ENCODE peak calls at places on chromosomes 16 and 17, in six cellular contexts. B is thyroid gland; M is body of pancreas; E is neural progenitor cell; K is PC-3; U is CD8-positive, alpha-beta T cell. R is an unnamed sample.

GRCh38 chr16:56734429-56734828 is 4.5 kb downstream of the NUP93 start:
- DNase-seq in B (no peak), M (no peak), E (no peak), K (no peak), U (no peak), R (no peak)

GRCh38 chr17:61235821-61236197 is 163.8 kb upstream of the TBX2 start:
- DNase-seq in B (peak), M (no peak), E (peak), K (no peak), U (no peak), R (peak)

GRCh38 chr17:81927653-81928496 is at the start of gene MAFG:
- DNase-seq in B (peak), M (peak), E (peak), K (peak), U (peak), R (peak)

GRCh38 chr17:9928601-9929341 is 23.7 kb upstream of the RCVRN start:
- DNase-seq in B (no peak), M (no peak), E (peak), K (peak), U (no peak), R (no peak)

GRCh38 chr17:79294459-79295071 is 219.9 kb downstream of the ENGASE start:
- DNase-seq in B (peak), M (peak), E (peak), K (peak), U (peak), R (no peak)

GRCh38 chr16:58035356-58036170 is 10.0 kb downstream of the MMP15 start:
- DNase-seq in B (peak), M (no peak), E (no peak), K (no peak), U (no peak), R (no peak)

GRCh38 chr16:69590590-69590989 is 24.8 kb downstream of the NFAT5 start:
- DNase-seq in B (no peak), M (no peak), E (no peak), K (no peak), U (no peak), R (no peak)

GRCh38 chr17:78661092-78661770 is 84.0 kb upstream of the DNAH17 start:
- DNase-seq in B (peak), M (no peak), E (no peak), K (peak), U (no peak), R (no peak)

GRCh38 chr17:39673335-39674081 is 5.3 kb downstream of the PNMT start:
- DNase-seq in B (no peak), M (no peak), E (no peak), K (no peak), U (no peak), R (no peak)

GRCh38 chr17:2602597-2603017 is 9.2 kb downstream of the PAFAH1B1 start:
- DNase-seq in B (no peak), M (no peak), E (no peak), K (peak), U (no peak), R (no peak)

GRCh38 chr17:82371333-82372062 is at the start of gene UTS2R:
- DNase-seq in B (no peak), M (no peak), E (peak), K (no peak), U (no peak), R (no peak)

GRCh38 chr17:8954339-8954738 is 11.2 kb downstream of the PIK3R5 start:
- DNase-seq in B (peak), M (peak), E (peak), K (no peak), U (peak), R (peak)

GRCh38 chr17:55451203-55451641 is 29.6 kb upstream of the MMD start:
- DNase-seq in B (no peak), M (no peak), E (no peak), K (peak), U (no peak), R (no peak)

GRCh38 chr16:47664653-47665325 is 203.7 kb downstream of the PHKB start:
- DNase-seq in B (no peak), M (peak), E (no peak), K (peak), U (no peak), R (no peak)

GRCh38 chr17:63740464-63741181 is 976 bp downstream of the STRADA start:
- DNase-seq in B (no peak), M (no peak), E (no peak), K (peak), U (no peak), R (no peak)

GRCh38 chr16:84463221-84463620 is 41.2 kb downstream of the MEAK7 start:
- DNase-seq in B (no peak), M (no peak), E (no peak), K (no peak), U (no peak), R (no peak)

GRCh38 chr16:29862383-29862883 is 593 bp downstream of the CDIPT start:
- DNase-seq in B (peak), M (no peak), E (peak), K (peak), U (no peak), R (peak)

GRCh38 chr16:22188595-22189442 is 17.3 kb upstream of the EEF2K start:
- DNase-seq in B (peak), M (peak), E (peak), K (peak), U (peak), R (peak)

GRCh38 chr17:34511265-34511664 is 68.1 kb upstream of the TMEM132E start:
- DNase-seq in B (no peak), M (no peak), E (no peak), K (no peak), U (no peak), R (no peak)

GRCh38 chr17:14200354-14200753 is 36.3 kb downstream of the CDRT15 start:
- DNase-seq in B (no peak), M (no peak), E (no peak), K (no peak), U (no peak), R (no peak)

GRCh38 chr17:47733047-47733413 is at the start of gene TBX21:
- DNase-seq in B (peak), M (peak), E (peak), K (no peak), U (peak), R (no peak)

GRCh38 chr16:19389246-19389645 is 28.4 kb upstream of the TMC5 start:
- DNase-seq in B (peak), M (peak), E (peak), K (peak), U (no peak), R (no peak)

GRCh38 chr16:86530251-86531192 is 20.2 kb downstream of the FOXF1 start:
- DNase-seq in B (no peak), M (no peak), E (no peak), K (no peak), U (no peak), R (peak)

GRCh38 chr17:491086-492014 is 138.7 kb upstream of the RPH3AL start:
- DNase-seq in B (peak), M (peak), E (peak), K (no peak), U (peak), R (no peak)

DNA sequence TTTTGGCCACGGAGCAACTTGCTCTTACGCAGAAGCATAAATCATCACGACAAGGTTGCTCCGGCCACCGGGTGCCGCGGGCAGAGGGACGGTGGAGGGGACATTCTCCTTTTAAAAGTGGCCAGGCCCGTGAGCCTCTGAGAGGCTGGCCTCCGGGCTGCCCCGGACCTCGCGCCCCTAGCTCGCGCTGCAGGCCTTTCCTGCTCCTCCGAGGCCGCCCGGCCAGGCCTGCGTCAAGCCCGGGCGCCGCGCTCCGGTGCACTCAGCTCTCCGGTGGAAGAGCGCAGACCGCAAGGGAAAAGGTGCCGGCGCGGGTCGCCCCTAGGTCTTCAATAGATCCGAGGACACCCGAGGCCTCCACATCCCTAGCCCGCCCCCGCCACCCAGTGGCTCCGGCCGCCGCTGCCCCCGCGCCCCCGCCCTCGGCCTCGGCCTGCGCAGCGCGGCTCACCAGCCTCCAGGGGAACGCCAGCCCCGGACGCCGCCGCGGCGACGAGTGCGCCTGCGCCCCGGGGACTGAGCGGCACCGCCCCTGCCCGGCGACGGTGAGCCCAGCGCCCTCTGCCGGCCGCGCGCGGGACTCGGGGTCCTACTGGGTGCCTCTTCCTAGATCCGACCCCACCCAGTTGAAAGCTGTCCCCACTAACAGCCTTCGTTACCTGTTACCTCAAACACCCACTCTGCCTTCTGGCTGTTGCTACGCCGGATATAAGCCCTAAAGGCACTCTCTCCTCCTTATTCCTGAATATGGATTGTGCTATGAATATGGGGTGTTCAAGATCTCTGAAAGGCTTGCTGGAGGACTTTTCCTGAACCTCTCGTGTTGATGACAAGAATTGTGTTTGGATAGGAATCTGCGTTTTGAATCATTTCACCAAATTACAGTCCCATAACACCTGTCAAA is at the start of gene LYRM9:
- DNase-seq in B (peak), M (peak), E (peak), K (peak), U (peak), R (peak)
- H3K27ac ChIP-seq in B (peak), M (peak), E (no peak), K (no peak), U (peak), R (peak)

GRCh38 chr16:81014672-81015071 is 7.7 kb downstream of the CENPN start:
- DNase-seq in B (no peak), M (no peak), E (no peak), K (no peak), U (no peak), R (no peak)
- H3K27ac ChIP-seq in B (no peak), M (no peak), E (no peak), K (no peak), U (no peak), R (no peak)

GRCh38 chr17:66787914-66788313 is 47.0 kb upstream of the CACNG5 start:
- DNase-seq in B (no peak), M (no peak), E (no peak), K (no peak), U (no peak), R (no peak)

GRCh38 chr17:66791337-66791736 is 43.6 kb upstream of the CACNG5 start:
- DNase-seq in B (peak), M (peak), E (no peak), K (no peak), U (no peak), R (peak)

GRCh38 chr17:66789093-66789492 is 45.8 kb upstream of the CACNG5 start:
- DNase-seq in B (no peak), M (no peak), E (no peak), K (no peak), U (no peak), R (no peak)

GRCh38 chr17:66790476-66791061 is 44.3 kb upstream of the CACNG5 start:
- DNase-seq in B (no peak), M (no peak), E (no peak), K (no peak), U (no peak), R (no peak)

DNA sequence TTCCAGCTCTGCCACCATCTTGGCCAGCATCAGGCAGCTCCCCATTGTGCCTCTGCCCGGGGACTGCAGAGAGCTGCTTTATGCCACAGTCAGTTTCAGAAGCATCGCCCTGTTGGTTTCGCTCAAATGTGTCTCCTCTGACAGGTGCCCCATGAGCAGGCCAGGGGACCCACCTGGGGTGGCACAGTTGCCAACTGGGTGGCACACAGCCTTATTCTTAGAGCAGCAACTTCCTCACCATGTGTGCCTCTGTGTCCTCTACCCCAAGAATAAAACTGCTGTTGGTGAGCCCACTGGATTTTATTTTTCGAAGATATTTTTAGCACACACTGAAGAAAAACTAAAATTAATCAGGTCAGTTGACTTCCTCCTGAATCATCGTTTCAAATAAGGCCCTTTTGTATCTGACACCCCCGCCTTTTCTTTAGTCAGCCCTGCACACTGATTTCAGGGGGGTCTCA is 44.9 kb upstream of the CACNG5 start:
- DNase-seq in B (no peak), M (no peak), E (no peak), K (no peak), U (no peak), R (no peak)
- H3K27ac ChIP-seq in B (no peak), M (no peak), E (no peak), K (no peak), U (no peak), R (no peak)

GRCh38 chr17:74443516-74444296 is 11.8 kb downstream of the GPRC5C start:
- DNase-seq in B (no peak), M (no peak), E (no peak), K (no peak), U (no peak), R (no peak)

GRCh38 chr17:74442291-74442669 is 10.4 kb downstream of the GPRC5C start:
- DNase-seq in B (no peak), M (no peak), E (no peak), K (no peak), U (no peak), R (no peak)

GRCh38 chr17:74445156-74445555 is 13.3 kb downstream of the GPRC5C start:
- DNase-seq in B (no peak), M (no peak), E (no peak), K (no peak), U (no peak), R (no peak)

GRCh38 chr17:74442670-74443515 is 11.0 kb downstream of the GPRC5C start:
- DNase-seq in B (peak), M (peak), E (peak), K (peak), U (no peak), R (peak)

DNA sequence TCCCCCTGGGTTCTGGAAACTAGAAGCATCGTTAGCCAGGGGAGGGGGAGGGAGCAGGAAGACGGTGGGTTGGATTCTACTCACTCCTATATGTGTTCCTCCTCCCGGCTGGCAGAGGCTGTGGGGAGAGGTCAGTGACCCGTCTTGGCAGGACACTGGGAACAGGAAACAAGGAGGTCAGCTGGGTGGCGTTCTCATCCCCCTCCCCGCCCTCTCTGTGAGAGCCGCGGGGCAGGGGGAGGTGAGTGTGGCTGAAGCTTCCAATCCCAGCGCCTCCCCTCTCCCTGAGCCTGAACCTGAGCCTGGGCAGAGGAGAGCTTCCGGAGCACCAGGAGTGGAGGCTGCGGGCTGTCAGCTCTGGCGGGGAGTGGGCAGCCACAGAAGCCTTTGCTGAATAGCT is 12.5 kb downstream of the GPRC5C start:
- DNase-seq in B (peak), M (peak), E (no peak), K (no peak), U (no peak), R (no peak)
- H3K27ac ChIP-seq in B (peak), M (peak), E (no peak), K (no peak), U (no peak), R (peak)